ENCODE peak calls at places on chromosomes 5 and 9, in seven cellular contexts. F is GM12878, C is SK-N-SH, Y is H1, H is K562, K is GM12892, N is HepG2. R is an unnamed sample.

GRCh38 chr5:67243349-67243748 is 46.8 kb upstream of the CD180 start:
- DNase-seq in C (no peak), Y (no peak), K (no peak), N (no peak), H (no peak), F (no peak), R (no peak)

GRCh38 chr9:110089681-110090370 is 118.1 kb downstream of the C9orf152 start:
- DNase-seq in C (no peak), H (no peak), N (peak), K (no peak), Y (no peak), F (no peak), R (no peak)

GRCh38 chr9:118162711-118163110 is 458.5 kb downstream of the TLR4 start:
- DNase-seq in H (no peak), F (no peak), N (no peak), C (no peak), K (no peak), Y (no peak), R (no peak)

GRCh38 chr5:50744761-50745160 is 78.3 kb downstream of the PARP8 start:
- DNase-seq in N (no peak), F (peak), K (no peak), Y (no peak), C (no peak), H (no peak), R (no peak)

GRCh38 chr9:125911861-125912260 is 164.7 kb downstream of the PBX3 start:
- DNase-seq in K (no peak), N (no peak), Y (no peak), F (no peak), H (no peak), C (no peak), R (no peak)

GRCh38 chr9:90894956-90895687 is 93.5 kb downstream of the SYK start:
- DNase-seq in H (peak), K (no peak), N (peak), F (no peak), C (peak), Y (no peak), R (no peak)

GRCh38 chr9:385818-386398 is 171.2 kb downstream of the DOCK8 start:
- DNase-seq in F (no peak), C (peak), K (no peak), N (peak), Y (no peak), H (peak), R (no peak)

GRCh38 chr9:127711226-127711701 is 4.2 kb downstream of the PTRH1 start:
- DNase-seq in C (no peak), Y (no peak), F (no peak), K (no peak), H (no peak), N (no peak), R (no peak)

GRCh38 chr9:135216236-135216635 is 128.8 kb downstream of the OLFM1 start:
- DNase-seq in Y (no peak), N (no peak), F (no peak), K (no peak), H (no peak), C (no peak), R (no peak)
- TF ChIP-seq TAF1 in Y (no peak), N (no peak), F (no peak), K (no peak), H (no peak), C (no peak), R (no peak)

GRCh38 chr9:76655121-76655531 is 109.1 kb upstream of the PCA3 start:
- DNase-seq in F (no peak), N (no peak), H (no peak), K (no peak), Y (no peak), C (no peak), R (no peak)

GRCh38 chr9:76652894-76653293 is 111.3 kb upstream of the PCA3 start:
- DNase-seq in F (no peak), Y (no peak), H (no peak), C (no peak), N (no peak), K (no peak), R (no peak)

GRCh38 chr9:76654575-76654974 is 109.7 kb upstream of the PCA3 start:
- DNase-seq in H (no peak), N (no peak), C (no peak), K (no peak), F (no peak), Y (no peak), R (no peak)

GRCh38 chr9:76655970-76656369 is 108.3 kb upstream of the PCA3 start:
- DNase-seq in H (no peak), C (no peak), Y (no peak), K (no peak), F (no peak), N (no peak), R (no peak)

DNA sequence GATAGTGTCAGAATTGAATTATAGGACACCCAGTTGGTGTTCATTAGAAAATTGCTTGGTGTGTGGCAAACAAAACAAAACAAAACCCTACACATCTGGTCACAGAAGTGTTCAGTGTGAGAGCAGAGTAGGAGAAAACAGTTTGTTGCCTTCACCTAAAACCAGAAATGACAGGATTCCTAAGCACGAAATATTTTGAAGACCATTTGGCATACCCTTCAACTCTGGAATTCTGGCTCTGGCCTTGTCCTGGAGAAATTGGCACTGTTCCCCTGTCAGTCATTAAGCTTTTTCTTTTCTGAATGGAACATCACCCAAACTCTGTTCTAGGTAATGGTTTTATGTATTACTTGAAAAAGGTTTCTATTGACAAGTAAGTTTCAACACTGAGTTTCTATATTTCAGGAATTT is 110.2 kb upstream of the PCA3 start:
- DNase-seq in H (no peak), C (no peak), K (no peak), F (no peak), N (no peak), Y (no peak), R (no peak)
- TF ChIP-seq TAF1 in H (no peak), C (no peak), K (no peak), F (no peak), N (no peak), Y (no peak), R (no peak)

GRCh38 chr9:89601306-89601705 is 3.5 kb upstream of the GADD45G start:
- DNase-seq in F (no peak), H (no peak), N (no peak), C (no peak), Y (no peak), K (no peak), R (no peak)
- TF ChIP-seq TAF1 in F (no peak), H (no peak), N (no peak), C (no peak), Y (no peak), K (no peak), R (no peak)

GRCh38 chr5:170434953-170435605 is 45.9 kb upstream of the KCNMB1 start:
- DNase-seq in Y (peak), N (peak), F (no peak), K (peak), C (peak), H (peak), R (peak)
- TF ChIP-seq TAF1 in Y (no peak), N (no peak), F (no peak), K (no peak), C (no peak), H (no peak), R (no peak)

DNA sequence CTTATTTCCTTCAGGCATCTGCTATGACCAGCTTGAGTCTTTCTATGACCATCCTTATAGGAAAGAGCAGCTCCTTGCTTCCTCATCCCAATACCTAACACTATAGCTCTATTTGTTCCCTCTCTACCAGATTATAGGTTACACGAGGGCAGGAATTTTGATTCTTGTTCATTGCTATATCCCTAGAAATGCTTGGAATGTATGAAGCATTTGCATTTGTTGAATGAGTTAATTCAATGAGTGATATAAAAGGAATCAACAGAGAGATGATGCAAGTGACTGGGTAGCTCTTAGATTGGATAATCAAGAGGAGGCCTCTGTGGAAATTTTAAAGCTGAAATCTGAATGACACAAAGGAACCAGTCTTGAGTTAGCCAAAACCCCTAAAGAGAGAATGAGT is 13.9 kb downstream of the ZCCHC9 start:
- DNase-seq in K (no peak), H (no peak), C (no peak), N (no peak), F (no peak), Y (no peak), R (no peak)
- TF ChIP-seq TAF1 in K (no peak), H (no peak), C (no peak), N (no peak), F (no peak), Y (no peak), R (no peak)

GRCh38 chr9:107983762-107984161 is 494.2 kb upstream of the KLF4 start:
- DNase-seq in F (no peak), H (no peak), K (no peak), N (no peak), Y (no peak), C (no peak), R (no peak)
- TF ChIP-seq TAF1 in F (no peak), H (no peak), K (no peak), N (no peak), Y (no peak), C (no peak), R (no peak)

GRCh38 chr9:121057821-121058220 is 7.7 kb upstream of the C5 start:
- DNase-seq in Y (no peak), K (no peak), F (no peak), C (no peak), N (no peak), H (no peak), R (no peak)

GRCh38 chr9:121059513-121059912 is 9.4 kb upstream of the C5 start:
- DNase-seq in F (no peak), K (no peak), Y (no peak), C (no peak), N (no peak), H (no peak), R (no peak)

GRCh38 chr9:121055642-121056143 is 5.6 kb upstream of the C5 start:
- DNase-seq in H (peak), C (no peak), K (no peak), Y (no peak), F (no peak), N (peak), R (no peak)

GRCh38 chr9:121059998-121060636 is 10.0 kb upstream of the C5 start:
- DNase-seq in N (peak), H (peak), K (no peak), F (no peak), C (peak), Y (no peak), R (no peak)
- TF ChIP-seq TAF1 in N (no peak), H (no peak), K (no peak), F (no peak), C (no peak), Y (no peak), R (no peak)

DNA sequence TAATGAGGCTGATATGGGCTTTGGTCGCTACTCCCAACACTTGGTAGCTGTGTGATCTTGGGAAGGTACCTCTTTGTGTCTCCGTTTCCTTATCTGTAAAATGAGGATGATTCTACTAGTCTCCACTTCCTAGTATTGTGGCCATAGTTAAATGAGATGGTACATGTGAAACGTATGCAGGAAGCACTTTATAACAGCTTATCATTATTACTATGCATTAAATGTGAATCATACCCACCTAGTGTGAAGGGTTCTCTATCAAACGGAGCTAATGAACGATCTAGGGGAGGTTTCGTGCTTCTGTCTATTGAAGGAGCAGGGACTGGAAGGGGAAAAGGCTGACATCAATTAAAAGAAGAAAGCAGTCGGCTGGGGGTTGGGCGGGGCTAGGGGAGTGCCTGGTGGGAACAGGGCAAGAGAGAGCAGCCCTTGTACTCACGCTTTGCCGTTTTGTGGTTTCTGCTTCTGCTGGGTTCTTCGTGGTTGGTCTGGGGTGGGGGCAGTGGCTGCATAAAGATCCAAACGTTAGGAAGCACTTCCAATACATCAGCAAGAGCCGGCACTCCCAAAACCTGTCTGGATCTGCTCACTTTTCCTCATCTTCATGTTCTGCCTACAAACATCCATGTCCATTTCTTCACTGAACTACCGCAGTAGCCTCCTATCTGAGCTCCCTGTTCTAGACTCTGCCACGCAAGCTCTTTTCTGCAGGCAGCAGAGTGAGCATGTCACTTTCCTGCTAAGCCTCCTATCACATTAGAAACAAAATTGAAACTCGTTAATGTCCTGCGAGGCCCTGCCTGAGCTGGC is 30.8 kb downstream of the LCP2 start:
- DNase-seq in N (no peak), K (no peak), H (no peak), Y (no peak), F (no peak), C (no peak), R (no peak)
- TF ChIP-seq TAF1 in N (no peak), K (no peak), H (no peak), Y (no peak), F (no peak), C (no peak), R (no peak)

DNA sequence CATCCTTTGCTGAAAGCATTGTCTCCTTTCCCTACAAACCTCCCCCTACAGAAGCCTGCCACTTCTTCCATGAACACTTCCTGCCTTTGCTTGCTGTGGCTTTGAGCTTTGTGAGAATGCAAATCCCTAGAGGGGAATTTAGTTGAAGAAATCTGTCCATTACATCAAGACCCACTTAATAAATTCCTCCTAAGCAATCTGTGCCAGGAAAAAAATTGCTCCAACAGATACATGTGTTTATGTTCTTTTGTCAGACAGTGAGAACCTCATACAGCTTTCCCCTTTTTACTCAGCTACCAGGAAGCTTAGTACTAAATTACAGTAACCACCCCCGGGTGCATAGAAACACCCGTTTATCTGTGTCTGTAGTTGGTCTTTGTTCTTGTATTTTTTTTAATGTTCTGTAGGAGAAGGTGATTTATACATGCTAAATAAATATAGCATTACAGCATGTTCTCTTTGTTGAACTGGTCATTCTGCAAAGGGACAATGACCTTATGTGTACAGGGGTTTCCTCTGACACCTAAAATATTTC is 43.9 kb downstream of the SH3TC2 start:
- DNase-seq in H (no peak), K (no peak), Y (no peak), F (no peak), N (no peak), C (no peak), R (no peak)
- TF ChIP-seq TAF1 in H (no peak), K (no peak), Y (no peak), F (no peak), N (no peak), C (no peak), R (no peak)

GRCh38 chr9:115615821-115616665 is 498.1 kb upstream of the TNC start:
- DNase-seq in K (no peak), Y (no peak), H (no peak), N (no peak), F (no peak), C (peak), R (no peak)
- TF ChIP-seq TAF1 in K (no peak), Y (no peak), H (no peak), N (no peak), F (no peak), C (peak), R (no peak)